ENCODE peak calls at places on chromosomes 13 and 19, in five cellular contexts. V is hepatocyte, X is cardiac muscle cell, N is left lung, S is ovary. U is an unnamed sample.
A peak's percentile ranks its signal among the peaks of the same experiment; 100 is the strongest.

GRCh38 chr13:71374471-71375041 is 492.4 kb downstream of the DACH1 start:
- DNase-seq in V (no peak), N (no peak), S (no peak), X (no peak), U (no peak)

GRCh38 chr13:67351114-67351513 is 121.0 kb upstream of the PCDH9 start:
- DNase-seq in S (no peak), X (no peak), V (no peak), N (no peak), U (no peak)

GRCh38 chr13:113978741-113979481 is 5.0 kb upstream of the C13orf46 start:
- DNase-seq in N (peak; percentile 24), V (no peak), X (no peak), S (no peak), U (peak; percentile 43)

GRCh38 chr13:112870737-112871287 is 98.2 kb upstream of the MCF2L start:
- DNase-seq in N (no peak), S (no peak), V (no peak), X (no peak), U (no peak)

GRCh38 chr13:68816715-68817114 is 1290.9 kb upstream of the ATXN8OS start:
- DNase-seq in N (no peak), V (no peak), X (no peak), S (no peak), U (no peak)

GRCh38 chr13:46593403-46593802 is 40.4 kb downstream of the LRCH1 start:
- DNase-seq in N (no peak), X (no peak), S (no peak), V (no peak), U (no peak)

GRCh38 chr13:60754691-60755090 is 357.7 kb downstream of the TDRD3 start:
- DNase-seq in S (no peak), V (no peak), X (no peak), N (no peak), U (no peak)

GRCh38 chr13:43273362-43273761 is 250.0 kb downstream of the DNAJC15 start:
- DNase-seq in S (no peak), V (no peak), N (no peak), X (no peak), U (no peak)

GRCh38 chr19:34256835-34257558 is 2.6 kb downstream of the GARRE1 start:
- DNase-seq in X (no peak), S (no peak), V (no peak), N (no peak), U (no peak)

GRCh38 chr19:34556500-34556899 is 74.9 kb downstream of the WTIP start:
- DNase-seq in X (peak; percentile 10), N (no peak), S (peak; percentile 34), V (peak; percentile 23), U (no peak)

GRCh38 chr19:18304496-18305312 is 18.2 kb downstream of the LSM4 start:
- DNase-seq in N (peak; percentile 86), S (peak; percentile 91), V (peak; percentile 94), X (peak; percentile 68), U (peak; percentile 94)

GRCh38 chr19:19160489-19161035 is 9.5 kb downstream of the MEF2B start:
- DNase-seq in S (no peak), N (no peak), V (no peak), X (no peak), U (no peak)

GRCh38 chr19:16224266-16225045 is 26.7 kb downstream of the AP1M1 start:
- DNase-seq in X (no peak), N (no peak), V (no peak), S (no peak), U (no peak)

GRCh38 chr19:21705393-21705792 is 62.0 kb downstream of the ZNF100 start:
- DNase-seq in V (no peak), S (no peak), N (no peak), X (no peak), U (no peak)

GRCh38 chr19:927044-927706 is 1.3 kb downstream of the ARID3A start:
- DNase-seq in V (peak; percentile 85), X (peak; percentile 79), S (peak; percentile 78), N (peak; percentile 78), U (peak; percentile 86)

GRCh38 chr19:44512326-44513298 is 12.3 kb upstream of the ZNF180 start:
- DNase-seq in V (peak; percentile 32), X (peak; percentile 20), N (no peak), S (no peak), U (no peak)

GRCh38 chr19:43872547-43873336 is 45.6 kb downstream of the ZNF283 start:
- DNase-seq in S (no peak), N (no peak), X (no peak), V (no peak), U (no peak)

GRCh38 chr13:108276060-108276459 is 6.5 kb downstream of the TNFSF13B start:
- DNase-seq in N (peak; percentile 41), V (no peak), S (peak; percentile 61), X (no peak), U (peak; percentile 33)

GRCh38 chr13:47708386-47708785 is 292.7 kb downstream of the SUCLA2 start:
- DNase-seq in S (no peak), N (no peak), X (no peak), V (no peak), U (no peak)

GRCh38 chr19:11887618-11888531 is at the start of gene ZNF69:
- DNase-seq in V (peak; percentile 94), S (peak; percentile 87), N (peak; percentile 89), X (peak; percentile 94), U (peak; percentile 86)

GRCh38 chr13:48600374-48601364 is 53.1 kb upstream of the CYSLTR2 start:
- DNase-seq in N (no peak), V (peak; percentile 20), S (no peak), X (no peak), U (no peak)

GRCh38 chr13:102586615-102587014 is 10.2 kb upstream of the TPP2 start:
- DNase-seq in V (no peak), X (no peak), S (no peak), N (no peak), U (no peak)

GRCh38 chr13:113748862-113749451 is 10.1 kb upstream of the TMEM255B start:
- DNase-seq in V (no peak), N (no peak), X (no peak), S (no peak), U (no peak)

GRCh38 chr13:34803756-34804155 is 138.3 kb upstream of the NBEA start:
- DNase-seq in X (no peak), V (no peak), N (no peak), S (no peak), U (no peak)

GRCh38 chr19:1874554-1875185 is 10.6 kb downstream of the ABHD17A start:
- DNase-seq in X (no peak), V (no peak), S (no peak), N (no peak), U (no peak)

GRCh38 chr13:112903606-112904195 is 65.3 kb upstream of the MCF2L start:
- DNase-seq in S (no peak), V (no peak), N (no peak), X (no peak), U (no peak)

GRCh38 chr13:113162783-113163685 is 4.6 kb downstream of the PROZ start:
- DNase-seq in N (no peak), X (no peak), V (peak; percentile 4), S (no peak), U (no peak)

GRCh38 chr19:4455742-4456565 is 1.6 kb downstream of the UBXN6 start:
- DNase-seq in X (peak; percentile 43), V (peak; percentile 79), S (peak; percentile 93), N (peak; percentile 68), U (peak; percentile 88)

GRCh38 chr13:44416297-44416696 is 42.7 kb downstream of the SERP2 start:
- DNase-seq in V (no peak), N (no peak), S (no peak), X (no peak), U (no peak)

GRCh38 chr13:44415815-44416214 is 42.2 kb downstream of the SERP2 start:
- DNase-seq in X (no peak), V (no peak), N (no peak), S (no peak), U (no peak)

GRCh38 chr13:44420376-44421220 is 47.0 kb downstream of the SERP2 start:
- DNase-seq in N (no peak), S (no peak), X (no peak), V (no peak), U (no peak)

GRCh38 chr13:44417446-44417845 is 43.8 kb downstream of the SERP2 start:
- DNase-seq in V (no peak), S (no peak), N (no peak), X (no peak), U (no peak)

GRCh38 chr13:44417876-44418275 is 44.3 kb downstream of the SERP2 start:
- DNase-seq in X (no peak), V (no peak), S (no peak), N (no peak), U (no peak)
- H3K4me3 ChIP-seq in X (no peak overlapping the region), V (no peak overlapping the region), S (no peak overlapping the region), N (no peak overlapping the region), U (no peak overlapping the region)

GRCh38 chr19:57688011-57688763 is 6.4 kb downstream of the ZNF551 start:
- DNase-seq in V (no peak), S (no peak), N (no peak), X (no peak), U (no peak)
- H3K9me3 ChIP-seq in V (peaks cover 43% of the 10 kb centered on the region), S (peaks cover 82% of the 10 kb centered on the region), N (peaks cover 8% of the 10 kb centered on the region), X (no peaks in the 10 kb centered on the region), U (peaks cover 88% of the 10 kb centered on the region)

GRCh38 chr19:58368561-58369360 is 6.2 kb upstream of the ZNF497 start:
- DNase-seq in V (no peak), S (no peak), N (no peak), X (no peak), U (peak; percentile 45)
- H3K4me1 ChIP-seq in V (no peaks in the 10 kb centered on the region), S (peaks cover 6% of the 10 kb centered on the region), N (peaks cover 6% of the 10 kb centered on the region), X (no peaks in the 10 kb centered on the region), U (no peaks in the 10 kb centered on the region)

GRCh38 chr13:74253161-74253560 is 119.0 kb upstream of the KLF12 start:
- DNase-seq in V (no peak), S (no peak), N (no peak), X (no peak), U (no peak)

GRCh38 chr13:74250738-74251190 is 116.6 kb upstream of the KLF12 start:
- DNase-seq in V (no peak), N (no peak), S (no peak), X (no peak), U (no peak)

GRCh38 chr13:74248477-74248876 is 114.3 kb upstream of the KLF12 start:
- DNase-seq in S (no peak), V (no peak), N (no peak), X (no peak), U (no peak)

GRCh38 chr13:74256969-74257368 is 122.8 kb upstream of the KLF12 start:
- DNase-seq in N (no peak), V (no peak), S (no peak), X (no peak), U (no peak)

GRCh38 chr13:74251778-74252519 is 117.7 kb upstream of the KLF12 start:
- DNase-seq in V (no peak), N (no peak), S (no peak), X (no peak), U (no peak)
- H3K4me3 ChIP-seq in V (no peak overlapping the region), N (no peak overlapping the region), S (no peak overlapping the region), X (no peak overlapping the region), U (no peak overlapping the region)